ENCODE peak calls at places on chromosomes 7 and 10, in four cellular contexts. X, A, Y and E are unnamed samples.

GRCh38 chr10:106189254-106189653 is 975.3 kb downstream of the SORCS1 start:
- DNase-seq in Y (peak; percentile 35), X (no peak), A (no peak), E (no peak)

GRCh38 chr10:121694966-121695340 is 96.7 kb upstream of the FGFR2 start:
- DNase-seq in A (peak; percentile 35), Y (peak; percentile 63), X (no peak), E (no peak)

GRCh38 chr7:51850141-51850540 is 533.5 kb upstream of the COBL start:
- DNase-seq in A (no peak), Y (no peak), X (no peak), E (no peak)

GRCh38 chr7:22387583-22387982 is 30.6 kb upstream of the RAPGEF5 start:
- DNase-seq in A (peak; percentile 36), X (no peak), Y (no peak), E (no peak)

GRCh38 chr7:17299477-17299991 is 1.1 kb downstream of the AHR start:
- DNase-seq in Y (no peak), A (peak; percentile 61), X (peak; percentile 31), E (no peak)

GRCh38 chr10:133393401-133394063 is 425 bp upstream of the MTG1 start:
- DNase-seq in X (no peak), A (no peak), Y (no peak), E (no peak)

GRCh38 chr7:1666779-1667565 is 3.1 kb upstream of the ELFN1 start:
- DNase-seq in Y (no peak), A (no peak), X (no peak), E (peak; percentile 40)

GRCh38 chr10:25615926-25616325 is 318.1 kb upstream of the MYO3A start:
- DNase-seq in A (peak; percentile 6), X (no peak), Y (no peak), E (no peak)

GRCh38 chr10:82628373-82628772 is 753.4 kb downstream of the NRG3 start:
- DNase-seq in X (no peak), A (no peak), Y (peak; percentile 9), E (no peak)

GRCh38 chr7:123201901-123202300 is 2.1 kb upstream of the SLC13A1 start:
- DNase-seq in A (no peak), X (no peak), Y (no peak), E (no peak)

GRCh38 chr7:77727936-77728701 is 31.9 kb downstream of the RSBN1L start:
- DNase-seq in X (no peak), Y (peak; percentile 51), A (peak; percentile 22), E (no peak)

GRCh38 chr10:62093863-62094291 is 174.8 kb downstream of the RTKN2 start:
- DNase-seq in Y (peak; percentile 27), X (peak; percentile 16), A (peak; percentile 93), E (no peak)

GRCh38 chr7:76222839-76223238 is 21.1 kb downstream of the SRRM3 start:
- DNase-seq in X (no peak), A (no peak), Y (no peak), E (no peak)

GRCh38 chr10:97138174-97138573 is 47.6 kb downstream of the SLIT1 start:
- DNase-seq in X (peak; percentile 23), A (peak; percentile 31), Y (peak; percentile 27), E (no peak)